ENCODE peak calls at places on chromosomes 7 and 10, in nine cellular contexts. H, Q, Z, Y, V, G, S, T and X are unnamed samples. For H3K4me1, the result is how much of the 10 kb centered on the place peaks cover.

GRCh38 chr10:103736044-103736443 is 119.3 kb downstream of the SH3PXD2A start:
- DNase-seq in H (no peak), Q (no peak), Z (no peak), Y (no peak), V (no peak), G (no peak), S (no peak), T (no peak), X (no peak)

GRCh38 chr7:43196379-43196778 is 83.9 kb downstream of the HECW1 start:
- DNase-seq in H (no peak), Q (no peak), Z (no peak), Y (no peak), V (no peak), G (no peak), S (no peak), T (no peak), X (no peak)

GRCh38 chr10:87842776-87843497 is 20.4 kb downstream of the KLLN start:
- DNase-seq in H (no peak), Q (no peak), Z (peak), Y (no peak), V (no peak), G (no peak), S (no peak), T (no peak), X (no peak)

GRCh38 chr7:22627136-22627535 is 99.9 kb upstream of the IL6 start:
- DNase-seq in H (no peak), Q (no peak), Z (no peak), Y (no peak), V (no peak), G (no peak), S (no peak), T (no peak), X (no peak)

GRCh38 chr10:7423521-7423920 is 12.7 kb upstream of the SFMBT2 start:
- DNase-seq in H (no peak), Q (no peak), Z (no peak), Y (no peak), V (no peak), G (peak), S (no peak), T (no peak), X (no peak)

GRCh38 chr10:21976280-21976679 is 27.2 kb downstream of the DNAJC1 start:
- DNase-seq in H (no peak), Q (no peak), Z (no peak), Y (no peak), V (no peak), G (no peak), S (no peak), T (no peak), X (no peak)

GRCh38 chr7:155001756-155002410 is 1.0 kb downstream of the PAXIP1 start:
- DNase-seq in H (no peak), Q (no peak), Z (no peak), Y (peak), V (peak), G (no peak), S (no peak), T (no peak), X (no peak)

GRCh38 chr10:25522946-25523608 is 348.3 kb downstream of the GPR158 start:
- DNase-seq in H (no peak), Q (no peak), Z (peak), Y (no peak), V (peak), G (peak), S (no peak), T (no peak), X (peak)

GRCh38 chr7:94364816-94365215 is 29.9 kb upstream of the COL1A2 start:
- DNase-seq in H (no peak), Q (no peak), Z (no peak), Y (no peak), V (no peak), G (no peak), S (no peak), T (no peak), X (no peak)

GRCh38 chr7:110386914-110387313 is 704.0 kb upstream of the LRRN3 start:
- DNase-seq in H (no peak), Q (no peak), Z (no peak), Y (no peak), V (no peak), G (no peak), S (no peak), T (no peak), X (no peak)

GRCh38 chr7:18808026-18808425 is 309.4 kb downstream of the TWIST1 start:
- DNase-seq in H (no peak), Q (no peak), Z (no peak), Y (no peak), V (no peak), G (no peak), S (no peak), T (no peak), X (no peak)

GRCh38 chr7:31974351-31974750 is 95.9 kb downstream of the PDE1C start:
- DNase-seq in H (no peak), Q (no peak), Z (no peak), Y (no peak), V (no peak), G (no peak), S (no peak), T (no peak), X (no peak)

GRCh38 chr7:18724311-18724710 is 228.8 kb downstream of the HDAC9 start:
- DNase-seq in H (no peak), Q (no peak), Z (no peak), Y (no peak), V (no peak), G (no peak), S (no peak), T (no peak), X (no peak)

GRCh38 chr7:26860361-26860760 is 4.0 kb downstream of the SKAP2 start:
- DNase-seq in H (no peak), Q (no peak), Z (peak), Y (no peak), V (no peak), G (no peak), S (no peak), T (no peak), X (no peak)

GRCh38 chr7:42238709-42239395 is 1.8 kb upstream of the GLI3 start:
- DNase-seq in H (no peak), Q (no peak), Z (no peak), Y (no peak), V (peak), G (peak), S (no peak), T (no peak), X (no peak)

GRCh38 chr10:11208908-11209809 is 191.5 kb downstream of the CELF2 start:
- DNase-seq in H (no peak), Q (no peak), Z (no peak), Y (no peak), V (no peak), G (no peak), S (no peak), T (no peak), X (no peak)

GRCh38 chr7:141654551-141654950 is 47.4 kb downstream of the DENND11 start:
- DNase-seq in H (no peak), Q (no peak), Z (peak), Y (peak), V (peak), G (peak), S (no peak), T (peak), X (peak)

GRCh38 chr10:110479710-110480109 is 18.0 kb upstream of the DUSP5 start:
- DNase-seq in H (no peak), Q (no peak), Z (no peak), Y (no peak), V (no peak), G (no peak), S (no peak), T (no peak), X (no peak)

GRCh38 chr10:101567165-101568006 is 20.7 kb downstream of the POLL start:
- DNase-seq in H (peak), Q (no peak), Z (no peak), Y (no peak), V (no peak), G (no peak), S (peak), T (no peak), X (no peak)

GRCh38 chr7:142745783-142746182 is 3.5 kb upstream of the PRSS1 start:
- DNase-seq in H (no peak), Q (no peak), Z (no peak), Y (no peak), V (no peak), G (no peak), S (no peak), T (no peak), X (no peak)

GRCh38 chr10:80493482-80494021 is 39.4 kb downstream of the TSPAN14 start:
- DNase-seq in H (peak), Q (no peak), Z (no peak), Y (no peak), V (peak), G (no peak), S (no peak), T (no peak), X (no peak)

GRCh38 chr7:148540041-148540738 is 50.4 kb upstream of the C7orf33 start:
- DNase-seq in H (no peak), Q (no peak), Z (no peak), Y (no peak), V (no peak), G (peak), S (peak), T (peak), X (peak)

GRCh38 chr7:1380821-1381580 is 78.3 kb downstream of the MICALL2 start:
- DNase-seq in H (no peak), Q (no peak), Z (no peak), Y (peak), V (no peak), G (no peak), S (no peak), T (no peak), X (no peak)

GRCh38 chr7:45073843-45074737 is 14.7 kb downstream of the NACAD start:
- DNase-seq in H (no peak), Q (peak), Z (no peak), Y (no peak), V (no peak), G (no peak), S (no peak), T (peak), X (peak)

GRCh38 chr7:70032673-70033072 is 434.4 kb downstream of the AUTS2 start:
- DNase-seq in H (no peak), Q (no peak), Z (no peak), Y (no peak), V (no peak), G (no peak), S (no peak), T (no peak), X (no peak)

GRCh38 chr10:121800146-121800545 is 127.7 kb downstream of the ATE1 start:
- DNase-seq in H (no peak), Q (no peak), Z (no peak), Y (no peak), V (no peak), G (no peak), S (no peak), T (no peak), X (no peak)

GRCh38 chr7:94330474-94331027 is 64.1 kb upstream of the COL1A2 start:
- DNase-seq in H (no peak), Q (no peak), Z (no peak), Y (no peak), V (no peak), G (no peak), S (no peak), T (no peak), X (no peak)

GRCh38 chr10:79130846-79131245 is 62.1 kb downstream of the ZMIZ1 start:
- DNase-seq in H (no peak), Q (no peak), Z (no peak), Y (no peak), V (no peak), G (peak), S (no peak), T (no peak), X (no peak)
- H3K4me1 ChIP-seq in H (half or more), Q (under half), Z (under half), Y (under half), V (under half), G (half or more), S (half or more), T (half or more), X (under half)

GRCh38 chr7:150398965-150399320 is 19.8 kb downstream of the ZNF775 start:
- DNase-seq in H (no peak), Q (no peak), Z (no peak), Y (no peak), V (no peak), G (no peak), S (peak), T (no peak), X (no peak)
- H3K4me1 ChIP-seq in H (under half), Q (under half), Z (under half), Y (under half), V (under half), G (half or more), S (under half), T (under half), X (under half)

DNA sequence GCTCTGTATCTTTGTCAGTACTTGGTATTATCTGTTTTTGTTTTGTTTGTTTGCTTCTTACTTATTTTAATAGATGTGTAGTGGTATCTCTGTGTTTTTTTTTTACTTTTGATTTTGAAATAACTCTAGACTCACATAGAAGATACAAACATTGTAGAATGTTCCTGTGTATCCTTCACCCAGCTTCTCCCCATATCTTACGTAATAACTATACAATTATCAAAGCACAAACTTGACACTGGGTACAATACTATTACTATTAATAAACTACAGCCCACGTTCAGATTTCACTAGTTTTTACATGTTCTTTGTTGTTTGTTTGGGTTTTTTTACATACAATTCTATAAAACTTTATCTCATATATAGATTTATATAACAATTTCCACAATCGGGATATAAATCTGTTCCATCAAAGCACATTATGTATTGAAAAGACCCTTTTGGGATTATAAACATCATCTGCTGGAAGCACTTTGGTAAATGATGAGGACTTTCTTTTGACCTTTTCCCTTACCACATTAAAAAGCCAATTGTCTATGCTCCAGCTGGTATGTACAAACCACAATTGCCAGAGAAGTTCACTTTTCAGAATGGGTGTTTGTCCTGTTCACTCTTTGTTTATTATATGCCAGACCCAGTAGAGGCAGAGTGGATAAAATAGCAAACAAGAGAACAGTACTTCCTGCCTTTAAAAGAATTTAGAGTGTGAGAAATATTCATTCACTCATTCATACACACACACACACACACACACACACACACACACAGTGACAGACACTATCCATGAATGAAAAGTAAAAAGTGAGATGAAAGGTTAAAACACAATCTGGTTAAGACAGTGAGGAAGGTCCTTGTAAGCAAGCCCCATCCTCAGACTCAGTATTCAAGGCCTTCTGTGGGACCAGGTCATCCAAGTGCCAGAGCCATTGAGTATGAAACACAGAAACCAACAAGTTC is 113.0 kb downstream of the SGMS1 start:
- DNase-seq in H (no peak), Q (no peak), Z (no peak), Y (no peak), V (no peak), G (no peak), S (no peak), T (no peak), X (no peak)
- H3K4me1 ChIP-seq in H (under half), Q (under half), Z (under half), Y (half or more), V (under half), G (under half), S (under half), T (half or more), X (under half)

GRCh38 chr7:130367836-130368235 is 12.5 kb upstream of the CPA1 start:
- DNase-seq in H (no peak), Q (no peak), Z (no peak), Y (no peak), V (no peak), G (no peak), S (no peak), T (no peak), X (no peak)
- H3K4me1 ChIP-seq in H (under half), Q (under half), Z (under half), Y (under half), V (under half), G (under half), S (under half), T (under half), X (half or more)

GRCh38 chr10:116014326-116014725 is 258.7 kb downstream of the GFRA1 start:
- DNase-seq in H (no peak), Q (no peak), Z (no peak), Y (no peak), V (no peak), G (no peak), S (no peak), T (no peak), X (no peak)

GRCh38 chr10:116015922-116016321 is 257.1 kb downstream of the GFRA1 start:
- DNase-seq in H (no peak), Q (no peak), Z (no peak), Y (no peak), V (no peak), G (no peak), S (no peak), T (no peak), X (no peak)

GRCh38 chr10:116017405-116017804 is 255.6 kb downstream of the GFRA1 start:
- DNase-seq in H (no peak), Q (no peak), Z (no peak), Y (no peak), V (no peak), G (no peak), S (no peak), T (no peak), X (no peak)

GRCh38 chr10:116011929-116012328 is 261.1 kb downstream of the GFRA1 start:
- DNase-seq in H (no peak), Q (no peak), Z (no peak), Y (no peak), V (no peak), G (no peak), S (no peak), T (no peak), X (no peak)

DNA sequence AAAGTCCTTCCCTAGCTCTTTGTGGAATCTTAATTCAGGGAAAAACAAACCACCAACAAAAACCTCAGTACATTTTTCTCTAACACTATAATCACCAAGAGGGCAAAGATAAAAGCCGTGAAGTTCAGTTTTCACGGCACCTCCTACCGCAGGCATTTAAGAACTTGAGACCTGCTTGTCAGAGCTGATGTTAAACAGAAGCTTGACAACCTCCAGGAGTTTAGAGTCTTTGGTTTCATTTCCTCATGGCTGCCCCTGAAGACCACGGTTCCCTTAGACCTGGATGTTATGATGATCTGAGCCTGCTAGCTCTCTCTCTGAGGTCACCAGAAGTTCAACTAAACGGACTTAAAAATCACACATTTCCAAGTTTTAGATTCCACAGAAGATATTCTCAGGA is 258.1 kb downstream of the GFRA1 start:
- DNase-seq in H (no peak), Q (no peak), Z (no peak), Y (no peak), V (no peak), G (no peak), S (no peak), T (no peak), X (no peak)
- H3K4me1 ChIP-seq in H (under half), Q (under half), Z (under half), Y (under half), V (under half), G (under half), S (under half), T (under half), X (under half)

GRCh38 chr7:146690987-146691386 is 574.4 kb downstream of the CNTNAP2 start:
- DNase-seq in H (no peak), Q (no peak), Z (no peak), Y (no peak), V (no peak), G (no peak), S (no peak), T (no peak), X (no peak)
- H3K4me1 ChIP-seq in H (under half), Q (under half), Z (under half), Y (under half), V (under half), G (under half), S (under half), T (under half), X (under half)

DNA sequence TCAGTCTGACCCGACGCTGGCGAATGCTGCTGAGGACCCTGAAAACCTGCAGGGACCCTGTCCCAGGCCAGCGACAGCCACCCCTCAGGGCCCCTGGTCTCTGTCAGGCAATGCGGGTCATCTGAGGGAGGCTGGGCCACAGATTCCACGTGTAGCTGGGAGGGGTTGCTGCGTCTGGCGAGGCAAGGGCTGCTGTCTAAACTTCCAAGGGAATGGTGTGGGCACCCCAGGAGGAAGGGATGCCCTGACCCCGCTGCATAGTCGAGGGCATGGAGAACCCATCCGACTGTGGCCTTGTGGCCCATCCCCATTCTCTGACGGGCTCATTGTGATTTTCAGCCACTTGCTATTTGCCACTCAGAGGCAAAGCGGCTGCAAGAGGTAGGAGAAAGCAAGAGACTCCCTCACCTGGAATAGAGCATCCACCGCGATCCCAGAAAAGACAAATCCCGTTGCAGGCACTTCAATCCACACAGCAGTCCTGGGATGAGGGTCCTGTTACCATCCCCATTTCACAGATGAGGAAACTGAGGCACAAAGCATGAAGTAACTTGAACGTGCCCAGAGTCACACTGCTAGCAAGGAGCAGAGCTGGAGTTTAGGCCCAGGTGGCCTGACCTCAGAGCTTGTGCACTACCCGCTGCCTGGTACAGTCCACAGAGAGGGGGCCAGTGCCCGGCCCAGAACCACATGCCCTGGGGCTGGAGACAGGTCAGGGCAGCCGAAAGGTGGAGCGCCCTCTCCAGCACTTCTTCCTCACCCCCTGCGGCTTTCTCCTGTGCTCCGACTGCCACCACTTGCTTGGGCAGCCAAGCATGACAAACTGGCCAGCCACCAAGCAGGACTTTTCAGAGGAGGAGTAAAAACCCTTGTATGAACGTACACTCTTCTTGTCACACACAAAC is 163.8 kb upstream of the KLF14 start:
- DNase-seq in H (no peak), Q (no peak), Z (no peak), Y (no peak), V (no peak), G (no peak), S (peak), T (no peak), X (peak)
- H3K4me1 ChIP-seq in H (half or more), Q (under half), Z (under half), Y (under half), V (half or more), G (under half), S (half or more), T (half or more), X (under half)

DNA sequence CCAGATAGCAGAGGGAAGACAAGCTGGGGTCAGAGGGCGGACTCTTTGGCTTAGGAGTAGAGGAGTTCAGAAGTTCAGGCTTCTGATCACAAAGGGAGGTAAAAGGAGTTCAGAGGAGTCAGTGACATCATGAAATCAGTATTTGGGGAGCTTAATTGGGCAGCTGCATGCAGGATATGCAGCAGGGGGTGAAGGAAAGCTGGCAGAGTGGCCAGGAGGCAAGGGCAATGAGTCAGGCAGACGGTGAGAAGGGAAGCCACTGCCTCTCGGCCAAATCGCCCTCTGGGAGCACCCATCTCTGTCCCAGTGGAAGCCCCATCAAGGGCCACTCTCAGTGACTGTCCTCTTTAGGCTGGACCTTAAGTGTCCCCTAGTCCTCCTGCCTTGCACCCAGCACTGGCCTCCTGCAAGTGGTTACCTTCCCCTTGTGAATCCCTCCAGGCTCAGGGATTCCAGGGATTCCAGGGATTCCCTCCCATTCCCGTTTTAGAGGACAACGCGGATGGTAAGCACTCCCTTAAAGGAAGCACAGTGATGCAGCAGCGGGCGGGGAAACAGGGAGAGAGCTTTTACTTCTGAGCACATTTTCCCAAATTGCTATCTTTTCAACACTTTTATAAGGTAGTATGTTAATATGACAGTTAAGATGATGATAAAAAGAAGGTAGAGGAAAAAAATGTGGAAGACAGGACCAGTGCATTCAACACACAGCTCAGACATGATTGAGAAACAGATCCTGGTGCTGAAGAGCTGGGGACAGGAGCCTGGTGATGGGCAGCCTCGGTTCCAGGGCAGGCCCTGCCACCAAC is 72.6 kb downstream of the KCNMA1 start:
- DNase-seq in H (no peak), Q (no peak), Z (no peak), Y (no peak), V (no peak), G (peak), S (no peak), T (no peak), X (no peak)
- H3K4me1 ChIP-seq in H (under half), Q (under half), Z (under half), Y (under half), V (under half), G (under half), S (under half), T (under half), X (under half)